ENCODE peak calls at places on chromosomes 5 and 9, in five cellular contexts. One of them, this sample, is unnamed.

GRCh38 chr5:71757590-71758543 is 38.8 kb downstream of the CARTPT start:
- DNase-seq in prostate gland: peak
- DNase-seq in right lobe of liver: peak
- DNase-seq in A549: peak
- DNase-seq in OCI-LY7: peak
- DNase-seq in this sample: peak

GRCh38 chr5:179243333-179243732 is 101.9 kb downstream of the ADAMTS2 start:
- DNase-seq in prostate gland: no peak
- DNase-seq in right lobe of liver: peak
- DNase-seq in A549: no peak
- DNase-seq in OCI-LY7: no peak
- DNase-seq in this sample: no peak

GRCh38 chr5:159198063-159199036 is 11.0 kb downstream of the RNF145 start:
- DNase-seq in prostate gland: no peak
- DNase-seq in right lobe of liver: no peak
- DNase-seq in A549: no peak
- DNase-seq in OCI-LY7: peak
- DNase-seq in this sample: no peak

GRCh38 chr5:181054871-181055494 is 14.9 kb downstream of the BTNL9 start:
- DNase-seq in prostate gland: no peak
- DNase-seq in right lobe of liver: no peak
- DNase-seq in A549: no peak
- DNase-seq in OCI-LY7: no peak
- DNase-seq in this sample: no peak

GRCh38 chr5:78361226-78361993 is 993 bp downstream of the SCAMP1 start:
- DNase-seq in prostate gland: peak
- DNase-seq in right lobe of liver: no peak
- DNase-seq in A549: peak
- DNase-seq in OCI-LY7: peak
- DNase-seq in this sample: peak

GRCh38 chr9:109245300-109245897 is 75.5 kb downstream of the EPB41L4B start:
- DNase-seq in prostate gland: no peak
- DNase-seq in right lobe of liver: no peak
- DNase-seq in A549: no peak
- DNase-seq in OCI-LY7: no peak
- DNase-seq in this sample: no peak

GRCh38 chr9:110978516-110978915 is 59.8 kb downstream of the LPAR1 start:
- DNase-seq in prostate gland: no peak
- DNase-seq in right lobe of liver: no peak
- DNase-seq in A549: no peak
- DNase-seq in OCI-LY7: no peak
- DNase-seq in this sample: no peak

GRCh38 chr5:171750316-171750788 is 35.3 kb upstream of the SMIM23 start:
- DNase-seq in prostate gland: no peak
- DNase-seq in right lobe of liver: no peak
- DNase-seq in A549: peak
- DNase-seq in OCI-LY7: peak
- DNase-seq in this sample: no peak

GRCh38 chr5:93790401-93790800 is 49.0 kb upstream of the POU5F2 start:
- DNase-seq in prostate gland: no peak
- DNase-seq in right lobe of liver: no peak
- DNase-seq in A549: no peak
- DNase-seq in OCI-LY7: no peak
- DNase-seq in this sample: no peak

GRCh38 chr5:7927466-7928375 is 58.8 kb downstream of the MTRR start:
- DNase-seq in prostate gland: peak
- DNase-seq in right lobe of liver: no peak
- DNase-seq in A549: peak
- DNase-seq in OCI-LY7: peak
- DNase-seq in this sample: peak

GRCh38 chr5:173639-174600 is 17.4 kb upstream of the LRRC14B start:
- DNase-seq in prostate gland: no peak
- DNase-seq in right lobe of liver: peak
- DNase-seq in A549: no peak
- DNase-seq in OCI-LY7: no peak
- DNase-seq in this sample: no peak

GRCh38 chr5:95440825-95441224 is 49.7 kb downstream of the FAM81B start:
- DNase-seq in prostate gland: no peak
- DNase-seq in right lobe of liver: no peak
- DNase-seq in A549: no peak
- DNase-seq in OCI-LY7: no peak
- DNase-seq in this sample: no peak

GRCh38 chr9:89871871-89872331 is 267.1 kb downstream of the GADD45G start:
- DNase-seq in prostate gland: no peak
- DNase-seq in right lobe of liver: no peak
- DNase-seq in A549: no peak
- DNase-seq in OCI-LY7: no peak
- DNase-seq in this sample: no peak

GRCh38 chr5:174044451-174044850 is 1.1 kb upstream of the NSG2 start:
- DNase-seq in prostate gland: no peak
- DNase-seq in right lobe of liver: no peak
- DNase-seq in A549: no peak
- DNase-seq in OCI-LY7: no peak
- DNase-seq in this sample: no peak

GRCh38 chr9:135581636-135582426 is 20.3 kb downstream of the PAEP start:
- DNase-seq in prostate gland: no peak
- DNase-seq in right lobe of liver: no peak
- DNase-seq in A549: no peak
- DNase-seq in OCI-LY7: no peak
- DNase-seq in this sample: no peak

GRCh38 chr9:95793924-95794828 is 81.3 kb upstream of the ERCC6L2 start:
- DNase-seq in prostate gland: no peak
- DNase-seq in right lobe of liver: no peak
- DNase-seq in A549: no peak
- DNase-seq in OCI-LY7: no peak
- DNase-seq in this sample: no peak

DNA sequence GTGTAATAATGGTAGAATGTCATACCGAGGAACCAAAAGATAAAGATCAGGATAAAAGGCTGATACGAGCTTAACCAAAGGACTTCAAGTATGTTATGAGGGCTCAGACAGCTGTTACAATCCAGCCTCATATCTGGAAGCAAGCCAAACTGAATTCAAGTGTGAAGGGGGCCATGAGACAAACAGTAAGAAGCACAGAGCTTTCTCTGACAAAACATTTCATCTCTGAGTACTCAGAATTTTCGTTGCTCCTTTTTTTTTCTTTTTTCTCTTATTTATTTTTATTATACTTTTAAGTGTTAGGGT is 52.9 kb upstream of the CD180 start:
- DNase-seq in prostate gland: no peak
- DNase-seq in right lobe of liver: no peak
- DNase-seq in A549: no peak
- DNase-seq in OCI-LY7: no peak
- DNase-seq in this sample: no peak
- H3K27ac ChIP-seq in prostate gland: peak
- H3K27ac ChIP-seq in right lobe of liver: no peak
- H3K27ac ChIP-seq in A549: peak
- H3K27ac ChIP-seq in OCI-LY7: no peak
- H3K27ac ChIP-seq in this sample: no peak

DNA sequence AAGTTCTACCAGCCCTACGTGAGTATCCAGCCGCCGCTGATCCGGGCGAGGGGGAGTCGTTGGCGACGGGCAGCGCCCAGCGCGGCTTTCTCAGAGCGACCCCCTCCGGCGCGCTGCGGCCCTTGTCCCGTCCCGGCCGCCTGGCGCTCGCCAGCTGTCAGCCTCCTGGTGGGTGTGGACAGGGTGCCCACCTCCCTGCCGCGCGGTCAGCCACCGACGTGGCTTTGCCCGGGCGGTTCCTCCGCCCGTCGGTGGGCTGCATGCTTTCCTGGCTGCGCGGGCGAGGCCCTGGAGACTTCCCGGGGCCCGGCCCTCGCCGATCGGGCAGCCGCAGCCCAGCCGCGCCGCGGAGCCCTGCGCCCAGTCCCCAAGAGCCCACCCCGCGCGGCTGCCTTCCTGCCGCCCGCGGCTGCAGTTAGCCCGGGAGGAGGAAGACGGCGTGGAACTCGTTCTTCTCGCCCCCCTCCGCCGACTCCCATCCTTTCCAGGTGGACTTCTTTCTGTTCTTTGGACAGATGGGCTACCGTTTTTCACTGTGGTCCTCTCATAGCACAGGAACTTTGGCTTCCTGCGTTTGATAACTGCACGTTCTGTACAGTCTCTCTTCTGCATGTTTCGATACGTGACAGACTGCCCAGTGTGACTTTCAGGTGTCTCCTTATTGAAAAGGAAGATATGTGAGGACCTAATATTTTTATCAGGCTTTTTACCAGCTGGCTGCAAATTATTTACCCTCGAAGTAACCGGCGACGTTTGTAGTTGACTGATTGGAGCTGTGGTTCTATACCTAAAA is 550 bp downstream of the AP3S1 start:
- DNase-seq in prostate gland: peak
- DNase-seq in right lobe of liver: no peak
- DNase-seq in A549: peak
- DNase-seq in OCI-LY7: peak
- DNase-seq in this sample: peak
- TF ChIP-seq CTCF in prostate gland: peak
- TF ChIP-seq CTCF in right lobe of liver: peak
- TF ChIP-seq CTCF in A549: peak
- TF ChIP-seq CTCF in OCI-LY7: peak
- TF ChIP-seq CTCF in this sample: peak

GRCh38 chr5:172972557-172972956 is 11.0 kb upstream of the ATP6V0E1 start:
- DNase-seq in prostate gland: no peak
- DNase-seq in right lobe of liver: no peak
- DNase-seq in A549: no peak
- DNase-seq in OCI-LY7: no peak
- DNase-seq in this sample: no peak
- H3K27ac ChIP-seq in prostate gland: no peak
- H3K27ac ChIP-seq in right lobe of liver: no peak
- H3K27ac ChIP-seq in A549: no peak
- H3K27ac ChIP-seq in OCI-LY7: no peak
- H3K27ac ChIP-seq in this sample: no peak

GRCh38 chr5:120082316-120083068 is 381.6 kb upstream of the PRR16 start:
- DNase-seq in prostate gland: no peak
- DNase-seq in right lobe of liver: no peak
- DNase-seq in A549: no peak
- DNase-seq in OCI-LY7: no peak
- DNase-seq in this sample: no peak
- TF ChIP-seq CTCF in prostate gland: no peak
- TF ChIP-seq CTCF in right lobe of liver: no peak
- TF ChIP-seq CTCF in A549: no peak
- TF ChIP-seq CTCF in OCI-LY7: peak
- TF ChIP-seq CTCF in this sample: no peak

GRCh38 chr9:134055981-134056461 is 11.8 kb downstream of the BRD3 start:
- DNase-seq in prostate gland: peak
- DNase-seq in right lobe of liver: peak
- DNase-seq in A549: peak
- DNase-seq in OCI-LY7: no peak
- DNase-seq in this sample: peak
- H3K27ac ChIP-seq in prostate gland: no peak
- H3K27ac ChIP-seq in right lobe of liver: peak
- H3K27ac ChIP-seq in A549: peak
- H3K27ac ChIP-seq in OCI-LY7: no peak
- H3K27ac ChIP-seq in this sample: peak

GRCh38 chr5:132469380-132470372 is 20.9 kb downstream of the IRF1 start:
- DNase-seq in prostate gland: no peak
- DNase-seq in right lobe of liver: no peak
- DNase-seq in A549: no peak
- DNase-seq in OCI-LY7: no peak
- DNase-seq in this sample: no peak
- TF ChIP-seq CTCF in prostate gland: no peak
- TF ChIP-seq CTCF in right lobe of liver: no peak
- TF ChIP-seq CTCF in A549: peak
- TF ChIP-seq CTCF in OCI-LY7: peak
- TF ChIP-seq CTCF in this sample: no peak

This sample was measured in body of pancreas.